ENCODE peak calls at places on chromosomes 11 and 22, in seven cellular contexts. P is gastrocnemius medialis, C is lower leg skin, G is hepatocyte, Z is astrocyte of the spinal cord, F is colonic mucosa, I is tibial nerve. K is an unnamed sample.

GRCh38 chr11:100328626-100329340 is 358.3 kb upstream of the ARHGAP42 start:
- DNase-seq in P (no peak), C (no peak), G (peak; percentile 12), Z (no peak), F (no peak), I (no peak), K (no peak)

GRCh38 chr11:61783717-61784505 is 8.5 kb downstream of the TMEM258 start:
- DNase-seq in P (no peak), C (no peak), G (no peak), Z (peak; percentile 84), F (no peak), I (no peak), K (no peak)

GRCh38 chr11:33699515-33700424 is 856 bp downstream of the C11orf91 start:
- DNase-seq in P (no peak), C (peak; percentile 93), G (peak; percentile 45), Z (no peak), F (peak; percentile 82), I (no peak), K (no peak)

GRCh38 chr22:46275455-46276129 is 7.8 kb downstream of the TTC38 start:
- DNase-seq in P (no peak), C (no peak), G (no peak), Z (no peak), F (no peak), I (no peak), K (no peak)

GRCh38 chr11:57584341-57584740 is 13.1 kb upstream of the SERPING1 start:
- DNase-seq in P (no peak), C (no peak), G (no peak), Z (no peak), F (no peak), I (no peak), K (no peak)

GRCh38 chr11:57321996-57322880 is 2.5 kb downstream of the TNKS1BP1 start:
- DNase-seq in P (peak; percentile 87), C (peak; percentile 97), G (peak; percentile 96), Z (peak; percentile 97), F (peak; percentile 92), I (peak; percentile 91), K (no peak)

GRCh38 chr11:130449996-130450419 is 1.6 kb downstream of the ADAMTS15 start:
- DNase-seq in P (peak; percentile 78), C (peak; percentile 95), G (peak; percentile 85), Z (peak; percentile 88), F (peak; percentile 86), I (peak; percentile 81), K (peak; percentile 83)

GRCh38 chr11:64341851-64342791 is 2.1 kb downstream of the CCDC88B start:
- DNase-seq in P (peak; percentile 92), C (peak; percentile 97), G (peak; percentile 93), Z (peak; percentile 80), F (peak; percentile 97), I (peak; percentile 72), K (peak; percentile 90)

GRCh38 chr11:27497284-27497866 is 9.2 kb downstream of the LIN7C start:
- DNase-seq in P (no peak), C (no peak), G (peak; percentile 42), Z (peak; percentile 45), F (no peak), I (no peak), K (no peak)

GRCh38 chr22:31937328-31937727 is 7.0 kb upstream of the YWHAH start:
- DNase-seq in P (no peak), C (no peak), G (no peak), Z (no peak), F (no peak), I (no peak), K (no peak)

GRCh38 chr11:36510567-36511020 is 522 bp upstream of the TRAF6 start:
- DNase-seq in P (no peak), C (no peak), G (peak; percentile 9), Z (peak; percentile 32), F (no peak), I (no peak), K (no peak)

GRCh38 chr11:199004-199581 is 6.2 kb downstream of the SCGB1C1 start:
- DNase-seq in P (no peak), C (peak; percentile 83), G (no peak), Z (no peak), F (peak; percentile 12), I (no peak), K (peak; percentile 62)

GRCh38 chr11:106409201-106409600 is 331.7 kb downstream of the AASDHPPT start:
- DNase-seq in P (no peak), C (no peak), G (no peak), Z (peak; percentile 36), F (no peak), I (no peak), K (no peak)

DNA sequence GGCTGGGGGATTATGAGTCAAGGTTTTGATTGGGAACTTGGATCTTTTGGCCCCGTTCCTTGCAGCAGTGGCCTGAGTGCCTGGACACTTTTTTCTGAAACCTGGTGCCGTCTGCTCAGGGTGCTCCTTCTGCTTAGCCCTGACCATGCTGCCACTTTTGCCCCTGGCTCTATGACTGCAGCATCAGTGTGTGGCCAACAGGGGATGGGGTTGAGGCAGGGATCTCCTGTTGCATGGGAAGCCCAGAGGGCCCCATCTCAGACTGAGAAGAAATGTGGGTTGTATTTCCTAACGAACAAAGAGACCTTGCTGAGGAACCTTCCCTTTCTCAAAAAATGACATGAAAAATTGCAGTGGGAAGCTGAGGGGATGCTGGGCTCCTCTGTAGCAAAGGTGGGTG is 18.7 kb downstream of the POU2F3 start:
- DNase-seq in P (no peak), C (no peak), G (no peak), Z (no peak), F (no peak), I (no peak), K (no peak)
- TF ChIP-seq CTCF in P (no peak), C (no peak), G (no peak), Z (no peak), F (no peak), I (no peak), K (no peak)

DNA sequence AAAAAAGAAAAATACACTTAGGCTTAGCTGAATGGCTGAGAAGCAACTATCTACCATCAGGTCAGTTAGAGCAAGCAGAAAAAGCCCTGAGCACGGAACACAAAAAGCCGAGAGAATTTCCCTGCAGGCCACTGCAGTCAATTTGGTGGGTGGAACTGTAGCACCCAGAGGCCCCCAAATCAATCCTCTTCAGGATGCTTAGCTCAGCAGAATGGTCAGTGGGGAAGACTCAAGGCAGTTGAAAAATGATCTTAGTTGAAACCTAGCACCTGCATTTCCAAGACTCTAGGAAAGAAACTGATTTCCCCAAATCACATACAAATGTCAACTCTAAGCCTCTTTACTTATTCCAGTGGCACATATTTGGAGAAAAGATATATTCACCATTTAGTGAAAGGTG is 327.4 kb upstream of the SYN3 start:
- DNase-seq in P (no peak), C (no peak), G (no peak), Z (no peak), F (no peak), I (no peak), K (no peak)
- TF ChIP-seq CTCF in P (no peak), C (no peak), G (no peak), Z (no peak), F (no peak), I (no peak), K (no peak)

GRCh38 chr11:16125796-16126195 is 230.6 kb downstream of the SOX6 start:
- DNase-seq in P (no peak), C (no peak), G (no peak), Z (no peak), F (no peak), I (no peak), K (no peak)
- TF ChIP-seq CTCF in P (no peak), C (no peak), G (no peak), Z (no peak), F (no peak), I (no peak), K (no peak)

GRCh38 chr11:44110231-44110679 is 14.8 kb downstream of the EXT2 start:
- DNase-seq in P (peak; percentile 50), C (no peak), G (peak; percentile 62), Z (peak; percentile 49), F (peak; percentile 69), I (peak; percentile 69), K (no peak)

GRCh38 chr11:44108260-44108659 is 12.8 kb downstream of the EXT2 start:
- DNase-seq in P (no peak), C (no peak), G (no peak), Z (no peak), F (no peak), I (no peak), K (no peak)

GRCh38 chr11:44101098-44101497 is 5.6 kb downstream of the EXT2 start:
- DNase-seq in P (no peak), C (no peak), G (no peak), Z (no peak), F (no peak), I (no peak), K (no peak)

DNA sequence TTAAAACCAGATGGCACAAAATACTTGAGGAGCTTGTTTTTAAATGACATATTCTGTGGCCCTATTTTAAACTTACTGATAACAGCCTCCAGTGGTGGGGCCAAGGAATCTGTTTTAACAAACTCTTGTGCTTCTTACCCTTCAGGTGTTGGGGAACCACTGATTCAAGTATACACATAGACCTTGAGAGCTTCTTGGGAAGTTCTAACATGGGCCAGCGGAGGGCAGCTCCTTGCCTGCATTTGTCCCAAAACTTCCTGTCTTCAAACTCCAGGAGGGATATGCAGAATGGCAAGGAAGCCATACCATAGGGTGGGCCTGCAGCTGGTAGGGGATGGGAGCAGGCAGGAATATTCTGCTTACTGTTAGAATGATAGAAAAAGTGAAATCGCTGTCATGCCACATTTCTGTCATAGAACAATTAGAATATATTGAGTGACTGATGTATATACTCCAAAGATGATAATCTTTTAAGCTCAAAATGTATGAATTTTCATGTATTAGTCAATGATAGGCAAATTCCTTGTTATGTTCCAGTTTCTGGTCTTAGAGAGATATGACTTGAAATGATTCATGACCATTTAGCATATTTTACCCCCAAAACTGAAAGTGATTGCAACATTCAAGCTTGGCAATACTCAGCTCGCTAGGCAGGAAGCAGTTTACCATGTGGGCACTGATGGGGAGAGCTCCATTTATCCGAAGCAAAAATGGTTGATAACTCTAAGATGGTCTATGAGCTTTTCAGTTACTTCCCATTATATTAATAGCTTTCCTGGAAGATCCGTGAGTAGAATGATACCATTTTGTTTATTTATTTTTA is 9.2 kb downstream of the EXT2 start:
- DNase-seq in P (no peak), C (no peak), G (no peak), Z (no peak), F (no peak), I (no peak), K (no peak)
- TF ChIP-seq CTCF in P (no peak), C (no peak), G (no peak), Z (peak; percentile 1), F (no peak), I (no peak), K (no peak)

DNA sequence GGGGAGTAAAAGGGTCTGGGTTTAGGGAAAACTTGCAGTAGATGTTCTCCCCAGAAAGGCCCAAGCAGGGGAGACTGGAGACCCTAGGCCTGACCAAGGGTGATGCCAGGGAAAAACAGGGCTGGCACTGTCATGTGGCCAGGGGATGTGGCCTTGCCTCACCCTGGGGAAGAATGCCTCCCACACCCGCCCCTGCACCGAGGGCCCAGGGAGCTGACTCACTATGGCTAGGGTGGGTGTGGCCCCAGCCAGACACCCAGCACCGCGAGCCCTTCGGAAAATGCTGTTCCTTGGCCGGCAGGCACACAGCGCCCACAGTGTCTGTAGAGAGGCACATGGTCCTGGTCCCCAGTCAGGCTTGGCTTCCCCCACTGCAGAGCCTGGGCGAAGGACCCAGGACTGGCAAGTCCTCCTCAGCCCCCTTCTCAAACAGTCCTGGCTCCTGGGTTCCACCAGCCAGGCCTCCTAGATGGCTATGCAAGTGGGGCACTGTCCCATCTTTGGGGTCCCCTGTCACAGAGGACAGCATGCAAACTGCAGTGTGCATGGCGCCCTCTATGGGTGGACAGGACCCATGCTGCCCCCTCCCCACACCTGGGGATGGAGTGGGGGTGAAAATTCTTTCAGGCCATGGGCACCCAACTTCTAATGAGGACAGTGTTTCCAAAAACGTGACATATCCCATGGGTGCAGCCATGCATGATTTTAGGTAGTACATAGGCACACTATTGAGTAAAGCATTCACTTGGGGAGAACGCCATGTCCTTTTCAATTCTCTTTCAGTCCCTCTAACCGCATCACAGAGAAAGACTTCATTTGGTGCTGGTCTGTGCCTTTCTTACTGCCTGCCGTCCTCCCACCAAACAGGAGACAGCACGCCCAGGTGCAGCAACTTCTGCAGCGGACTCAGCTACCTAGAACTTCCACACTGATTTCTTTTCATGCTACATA is 15.2 kb downstream of the TMPRSS5 start:
- DNase-seq in P (peak; percentile 73), C (no peak), G (peak; percentile 78), Z (peak; percentile 73), F (peak; percentile 73), I (no peak), K (no peak)
- TF ChIP-seq CTCF in P (no peak), C (no peak), G (peak; percentile 34), Z (peak; percentile 42), F (peak; percentile 27), I (peak; percentile 42), K (peak; percentile 67)